ENCODE peak calls at places on chromosomes 3 and 15, in ten cellular contexts. J is tibial artery; H is adrenal gland; E is heart left ventricle; P is GM12878; C is upper lobe of right lung; G is transverse colon; U is CD8-positive, alpha-beta T cell; I is ovary; N is cardiac muscle cell. D is an unnamed sample.

GRCh38 chr3:19346734-19347133 is 198.4 kb downstream of the KCNH8 start:
- DNase-seq in N (no peak), J (no peak), G (no peak), U (no peak), P (no peak), E (no peak), H (no peak), I (no peak), C (no peak), D (no peak)

GRCh38 chr3:156677120-156677479 is 2.7 kb downstream of the TIPARP start:
- DNase-seq in U (no peak), H (no peak), N (no peak), C (no peak), E (no peak), I (no peak), J (no peak), G (no peak), P (no peak), D (no peak)

GRCh38 chr15:70827721-70828120 is 26.2 kb downstream of the LARP6 start:
- DNase-seq in U (no peak), J (no peak), H (no peak), N (no peak), G (no peak), P (no peak), E (no peak), C (no peak), I (no peak), D (peak; percentile 21)

GRCh38 chr3:183481582-183481981 is 53.2 kb upstream of the MCF2L2 start:
- DNase-seq in P (no peak), E (no peak), C (no peak), J (no peak), N (no peak), G (no peak), U (no peak), H (no peak), I (no peak), D (peak; percentile 31)

GRCh38 chr3:142953443-142953842 is 10.0 kb downstream of the PAQR9 start:
- DNase-seq in J (no peak), G (no peak), C (no peak), E (no peak), P (no peak), N (no peak), H (no peak), U (no peak), I (no peak), D (no peak)

GRCh38 chr3:72533584-72534473 is 314.4 kb downstream of the SHQ1 start:
- DNase-seq in I (no peak), E (no peak), U (no peak), J (no peak), H (no peak), C (no peak), P (no peak), G (no peak), N (no peak), D (no peak)

GRCh38 chr3:110806924-110807323 is 264.7 kb upstream of the NECTIN3 start:
- DNase-seq in C (no peak), H (no peak), N (no peak), P (no peak), I (no peak), J (no peak), G (no peak), E (no peak), U (no peak), D (no peak)

GRCh38 chr3:106049876-106050275 is 181.1 kb upstream of the CBLB start:
- DNase-seq in H (no peak), I (no peak), E (no peak), G (no peak), C (no peak), P (no peak), N (no peak), J (no peak), U (no peak), D (no peak)

GRCh38 chr3:128278761-128279593 is 125.7 kb downstream of the EEFSEC start:
- DNase-seq in J (no peak), N (peak; percentile 30), P (no peak), U (no peak), E (peak; percentile 72), H (peak; percentile 33), I (peak; percentile 90), G (peak; percentile 25), C (peak; percentile 68), D (no peak)

GRCh38 chr3:143216709-143217182 is 97.2 kb downstream of the CHST2 start:
- DNase-seq in G (no peak), N (no peak), H (no peak), I (no peak), P (no peak), C (no peak), E (no peak), U (no peak), J (no peak), D (no peak)

GRCh38 chr3:35944915-35945710 is 305.8 kb downstream of the ARPP21 start:
- DNase-seq in C (no peak), N (no peak), E (no peak), P (no peak), H (no peak), I (no peak), U (no peak), J (no peak), G (no peak), D (no peak)

GRCh38 chr3:114804099-114804498 is 343.0 kb downstream of the ZBTB20 start:
- DNase-seq in N (no peak), U (no peak), H (no peak), P (no peak), C (no peak), G (no peak), J (no peak), I (no peak), E (no peak), D (no peak)

GRCh38 chr15:99863527-99864198 is 130.4 kb upstream of the LYSMD4 start:
- DNase-seq in E (no peak), P (no peak), C (no peak), I (no peak), H (no peak), J (no peak), N (no peak), U (no peak), G (no peak), D (no peak)

GRCh38 chr3:89049119-89049518 is 58.3 kb upstream of the EPHA3 start:
- DNase-seq in P (no peak), E (no peak), J (no peak), N (peak; percentile 7), C (no peak), U (no peak), I (no peak), H (no peak), G (no peak), D (no peak)

GRCh38 chr15:101813803-101814534 is 2.0 kb downstream of the OR4F15 start:
- DNase-seq in J (no peak), H (no peak), C (no peak), U (no peak), E (no peak), P (no peak), G (no peak), I (no peak), N (no peak), D (no peak)

GRCh38 chr3:47086071-47086470 is 77.8 kb downstream of the SETD2 start:
- DNase-seq in P (no peak), I (no peak), N (no peak), E (no peak), J (no peak), G (no peak), U (no peak), C (no peak), H (no peak), D (no peak)

GRCh38 chr3:43866529-43867353 is 176.0 kb downstream of the ABHD5 start:
- DNase-seq in J (no peak), H (no peak), P (no peak), I (no peak), E (no peak), N (no peak), U (no peak), G (no peak), C (no peak), D (peak; percentile 52)

GRCh38 chr15:40064231-40064894 is 25.4 kb upstream of the SRP14 start:
- DNase-seq in H (no peak), I (no peak), N (no peak), E (no peak), U (no peak), P (no peak), J (peak; percentile 55), G (no peak), C (no peak), D (no peak)

GRCh38 chr3:38645076-38645475 is 4.4 kb downstream of the SCN5A start:
- DNase-seq in E (no peak), G (no peak), J (peak; percentile 45), I (no peak), C (no peak), U (no peak), P (no peak), H (no peak), N (no peak), D (peak; percentile 42)

GRCh38 chr3:168705412-168705811 is 609.7 kb upstream of the GOLIM4 start:
- DNase-seq in U (no peak), J (no peak), C (no peak), P (no peak), G (no peak), I (no peak), E (no peak), H (no peak), N (no peak), D (no peak)
- H3K4me3 ChIP-seq in U (no peak overlapping the region), J (no peak overlapping the region), C (no peak overlapping the region), P (no peak overlapping the region), G (no peak overlapping the region), I (no peak overlapping the region), E (no peak overlapping the region), H (no peak overlapping the region), N (no peak overlapping the region), D (no peak overlapping the region)

GRCh38 chr3:53056442-53056841 is 10.6 kb upstream of the SFMBT1 start:
- DNase-seq in C (no peak), G (no peak), N (peak; percentile 19), J (no peak), H (no peak), U (no peak), P (no peak), E (no peak), I (no peak), D (no peak)
- TF ChIP-seq CTCF in C (no peak), G (no peak), N (no peak), J (no peak), H (no peak), U (no peak), P (peak; percentile 28), E (peak; percentile 22), I (no peak), D (no peak)

GRCh38 chr3:108564564-108564963 is 24.7 kb downstream of the CIP2A start:
- DNase-seq in J (no peak), G (no peak), P (no peak), U (no peak), H (no peak), N (no peak), I (no peak), E (no peak), C (no peak), D (no peak)
- H3K36me3 ChIP-seq in J (no peaks in the 10 kb centered on the region), G (no peaks in the 10 kb centered on the region), P (peaks cover 5% of the 10 kb centered on the region), U (no peaks in the 10 kb centered on the region), H (no peaks in the 10 kb centered on the region), N (peaks cover 7% of the 10 kb centered on the region), I (no peaks in the 10 kb centered on the region), E (no peaks in the 10 kb centered on the region), C (no peaks in the 10 kb centered on the region), D (no peaks in the 10 kb centered on the region)

DNA sequence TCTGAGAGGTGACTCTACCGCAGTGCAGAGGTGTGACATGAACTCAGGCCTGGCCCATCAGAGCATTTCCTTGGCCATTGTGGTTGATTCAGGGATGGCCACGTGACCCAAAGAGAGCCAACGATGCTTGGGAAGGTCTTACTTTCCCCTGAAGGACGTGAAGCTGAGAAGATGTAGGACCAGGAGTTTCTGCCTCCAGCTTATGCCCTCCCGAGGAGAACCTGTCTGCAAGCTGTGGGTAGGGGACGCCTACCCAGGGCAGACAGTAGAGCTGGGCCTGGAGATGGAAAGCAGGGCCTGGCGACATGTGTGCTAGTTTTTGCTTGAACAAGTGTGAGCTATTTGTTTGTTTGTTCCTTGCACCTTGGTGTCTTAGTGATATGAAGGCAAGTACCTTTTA is 89.4 kb downstream of the RPLP1 start:
- DNase-seq in J (no peak), P (no peak), G (no peak), U (no peak), I (no peak), H (no peak), E (no peak), N (no peak), C (no peak), D (no peak)
- H3K4me3 ChIP-seq in J (no peak overlapping the region), P (no peak overlapping the region), G (no peak overlapping the region), U (no peak overlapping the region), I (no peak overlapping the region), H (no peak overlapping the region), E (no peak overlapping the region), N (no peak overlapping the region), C (no peak overlapping the region), D (no peak overlapping the region)

D was measured in ascending aorta.